ENCODE peak calls at places on chromosomes 1 and 21, in four cellular contexts. D, W, P and A are unnamed samples.

GRCh38 chr1:9905010-9905409 is 5.1 kb downstream of the CTNNBIP1 start:
- DNase-seq in W (peak; percentile 50), P (no peak), D (no peak), A (no peak)

GRCh38 chr1:16072616-16073484 is 601 bp downstream of the FAM131C start:
- DNase-seq in D (no peak), W (no peak), P (peak; percentile 74), A (no peak)

GRCh38 chr1:202806845-202807366 is 1.3 kb downstream of the KDM5B start:
- DNase-seq in W (no peak), D (no peak), P (peak; percentile 48), A (peak; percentile 22)

GRCh38 chr1:6028042-6028895 is 17.4 kb upstream of the KCNAB2 start:
- DNase-seq in D (no peak), P (no peak), W (peak; percentile 11), A (no peak)

GRCh38 chr1:201476670-201477344 is 7.8 kb upstream of the PHLDA3 start:
- DNase-seq in D (no peak), P (no peak), W (no peak), A (no peak)

GRCh38 chr21:43919871-43920801 is 55.1 kb downstream of the AGPAT3 start:
- DNase-seq in D (no peak), P (no peak), W (peak; percentile 40), A (peak; percentile 12)

GRCh38 chr1:7899741-7900140 is 40.9 kb downstream of the TNFRSF9 start:
- DNase-seq in W (peak; percentile 66), P (no peak), D (no peak), A (no peak)

GRCh38 chr1:169240449-169241242 is 127.0 kb downstream of the NME7 start:
- DNase-seq in D (no peak), W (peak; percentile 44), P (no peak), A (no peak)

GRCh38 chr1:57163332-57163731 is 197.5 kb upstream of the C8B start:
- DNase-seq in D (no peak), P (no peak), W (no peak), A (no peak)

GRCh38 chr1:177443003-177443402 is 272.2 kb downstream of the BRINP2 start:
- DNase-seq in D (no peak), W (no peak), P (no peak), A (no peak)
- H3K27me3 ChIP-seq in D (no peaks in the 10 kb centered on the region), W (no peaks in the 10 kb centered on the region), P (no peaks in the 10 kb centered on the region), A (no peaks in the 10 kb centered on the region)

GRCh38 chr1:147077081-147077480 is 95.2 kb downstream of the PRKAB2 start:
- DNase-seq in W (no peak), P (no peak), D (no peak), A (no peak)

GRCh38 chr1:147071142-147071541 is 101.1 kb downstream of the PRKAB2 start:
- DNase-seq in P (no peak), D (no peak), W (no peak), A (no peak)

GRCh38 chr1:147072371-147073061 is 99.8 kb downstream of the PRKAB2 start:
- DNase-seq in W (no peak), P (peak; percentile 63), D (peak; percentile 61), A (no peak)

GRCh38 chr1:147076442-147076841 is 95.8 kb downstream of the PRKAB2 start:
- DNase-seq in P (no peak), W (no peak), D (no peak), A (no peak)

DNA sequence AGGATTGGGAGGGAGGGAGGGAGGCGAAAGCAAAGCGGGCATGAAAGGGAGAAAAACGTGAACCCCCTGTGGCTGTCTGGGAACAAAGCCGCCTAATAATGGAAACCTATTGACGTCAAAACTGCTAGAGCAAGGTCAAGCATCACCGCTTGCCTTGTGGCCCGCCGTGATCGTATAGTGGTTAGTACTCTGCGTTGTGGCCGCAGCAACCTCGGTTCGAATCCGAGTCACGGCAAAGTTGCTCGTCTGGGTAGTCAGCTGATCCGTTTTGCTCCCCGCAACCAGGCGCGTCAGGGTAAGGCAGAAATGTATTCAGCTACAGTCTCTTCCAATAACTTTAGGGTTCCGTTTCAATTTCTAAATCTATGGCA is 99.2 kb downstream of the PRKAB2 start:
- DNase-seq in D (peak; percentile 52), W (no peak), P (peak; percentile 7), A (no peak)
- H3K27me3 ChIP-seq in D (peaks cover 45% of the 10 kb centered on the region), W (peaks cover 38% of the 10 kb centered on the region), P (peaks cover 44% of the 10 kb centered on the region), A (no peaks in the 10 kb centered on the region)

DNA sequence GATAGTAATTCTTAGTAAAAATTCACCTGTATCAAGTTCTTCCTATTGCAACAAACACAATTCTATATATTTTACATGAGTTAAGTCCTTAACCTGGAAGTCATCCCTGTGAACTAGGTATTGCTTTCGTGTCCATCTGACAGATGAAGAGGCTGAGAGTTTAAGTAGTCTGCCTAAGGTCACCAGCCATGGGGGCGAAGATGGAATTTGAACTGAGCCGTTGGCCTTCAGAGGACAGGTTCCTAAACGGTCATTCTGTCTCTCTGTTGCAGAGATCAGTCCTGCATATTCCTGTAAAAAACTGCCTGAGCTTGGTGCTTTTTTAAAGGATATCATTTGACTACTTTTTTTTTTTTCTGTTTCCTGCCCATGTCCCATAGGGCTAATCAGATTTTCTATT is 10.2 kb upstream of the POFUT2 start:
- DNase-seq in P (no peak), D (no peak), W (no peak), A (no peak)
- H3K27me3 ChIP-seq in P (no peaks in the 10 kb centered on the region), D (no peaks in the 10 kb centered on the region), W (no peaks in the 10 kb centered on the region), A (no peaks in the 10 kb centered on the region)

GRCh38 chr1:152014943-152015342 is 21.3 kb upstream of the S100A10 start:
- DNase-seq in P (no peak), D (no peak), W (no peak), A (no peak)

GRCh38 chr1:152007047-152007446 is 13.4 kb upstream of the S100A10 start:
- DNase-seq in D (no peak), W (no peak), P (no peak), A (no peak)

GRCh38 chr1:152005360-152005912 is 11.8 kb upstream of the S100A10 start:
- DNase-seq in P (no peak), D (no peak), W (no peak), A (no peak)

GRCh38 chr1:152013664-152014237 is 20.1 kb upstream of the S100A10 start:
- DNase-seq in P (peak; percentile 72), W (peak; percentile 56), D (peak; percentile 83), A (no peak)

DNA sequence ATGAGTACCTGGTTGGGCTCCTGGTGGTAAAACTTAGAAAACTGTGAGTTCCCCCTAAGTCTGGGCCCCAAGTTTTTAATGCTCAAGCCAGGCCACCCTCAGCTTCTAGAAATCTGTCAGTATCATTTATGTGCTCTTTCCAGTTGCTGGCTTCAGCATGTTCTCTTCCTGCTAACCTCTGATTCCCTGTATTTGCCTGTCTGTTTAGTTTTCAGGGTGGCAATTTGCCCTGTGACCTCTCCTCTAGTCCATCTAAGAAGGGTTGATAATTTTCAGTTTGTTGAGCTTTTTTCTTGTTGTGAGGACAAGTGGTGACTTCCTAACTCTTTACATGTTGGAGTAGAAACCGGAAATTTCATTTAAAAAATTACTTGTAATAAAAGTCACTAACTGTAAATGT is 16.0 kb upstream of the S100A10 start:
- DNase-seq in D (no peak), P (no peak), W (no peak), A (no peak)
- H3K27me3 ChIP-seq in D (no peaks in the 10 kb centered on the region), P (peaks cover 6% of the 10 kb centered on the region), W (peaks cover 37% of the 10 kb centered on the region), A (no peaks in the 10 kb centered on the region)

GRCh38 chr1:36533897-36534296 is 51.2 kb upstream of the CSF3R start:
- DNase-seq in W (no peak), D (peak; percentile 2), P (no peak), A (no peak)
- H3K27me3 ChIP-seq in W (peaks cover 2% of the 10 kb centered on the region), D (no peaks in the 10 kb centered on the region), P (no peaks in the 10 kb centered on the region), A (no peaks in the 10 kb centered on the region)